ENCODE peak calls at places on chromosomes 6 and 20, in four cellular contexts. R, L, T and G are unnamed samples.

GRCh38 chr20:48823960-48824497 is 3.8 kb downstream of the PREX1 start:
- DNase-seq in R (peak), L (peak), T (no peak), G (peak)

GRCh38 chr6:40295251-40295949 is 291.8 kb downstream of the LRFN2 start:
- DNase-seq in R (no peak), L (no peak), T (no peak), G (no peak)

GRCh38 chr20:48826883-48827771 is 672 bp downstream of the PREX1 start:
- DNase-seq in R (peak), L (peak), T (peak), G (no peak)

GRCh38 chr6:92708945-92709344 is 710.4 kb downstream of the EPHA7 start:
- DNase-seq in R (no peak), L (no peak), T (no peak), G (no peak)

GRCh38 chr20:6492396-6493055 is 275.0 kb upstream of the BMP2 start:
- DNase-seq in R (peak), L (no peak), T (no peak), G (no peak)

GRCh38 chr20:5073154-5074049 is 46.4 kb downstream of the PCNA start:
- DNase-seq in R (peak), L (no peak), T (peak), G (peak)

GRCh38 chr6:122408240-122408639 is 8.8 kb downstream of the HSF2 start:
- DNase-seq in R (no peak), L (no peak), T (no peak), G (no peak)

GRCh38 chr6:54262499-54262898 is 45.7 kb upstream of the TINAG start:
- DNase-seq in R (no peak), L (no peak), T (no peak), G (no peak)

GRCh38 chr6:152532556-152533422 is 104.4 kb downstream of the SYNE1 start:
- DNase-seq in R (no peak), L (no peak), T (no peak), G (no peak)

DNA sequence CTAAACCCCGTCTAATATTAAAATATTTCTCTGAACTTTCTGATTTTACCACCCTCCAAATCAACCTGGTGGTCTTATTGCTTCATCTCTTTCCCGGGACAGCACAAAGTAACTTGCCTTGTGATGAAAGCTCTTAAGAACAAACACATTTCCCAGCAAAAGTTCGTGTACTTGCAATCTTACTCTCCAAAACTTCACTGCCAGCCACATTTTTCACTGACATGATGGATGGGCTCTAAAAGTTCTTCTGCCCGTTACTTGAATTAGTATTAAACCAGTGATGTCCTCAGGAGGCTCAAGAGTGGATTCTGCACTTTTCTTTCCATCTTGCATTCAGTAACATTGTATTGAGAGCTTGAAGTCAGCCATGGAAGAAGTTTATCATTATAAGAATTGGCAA is 731.6 kb upstream of the GJE1 start:
- DNase-seq in R (peak), L (no peak), T (no peak), G (peak)
- H3K4me3 ChIP-seq in R (no peak), L (no peak), T (no peak), G (no peak)

DNA sequence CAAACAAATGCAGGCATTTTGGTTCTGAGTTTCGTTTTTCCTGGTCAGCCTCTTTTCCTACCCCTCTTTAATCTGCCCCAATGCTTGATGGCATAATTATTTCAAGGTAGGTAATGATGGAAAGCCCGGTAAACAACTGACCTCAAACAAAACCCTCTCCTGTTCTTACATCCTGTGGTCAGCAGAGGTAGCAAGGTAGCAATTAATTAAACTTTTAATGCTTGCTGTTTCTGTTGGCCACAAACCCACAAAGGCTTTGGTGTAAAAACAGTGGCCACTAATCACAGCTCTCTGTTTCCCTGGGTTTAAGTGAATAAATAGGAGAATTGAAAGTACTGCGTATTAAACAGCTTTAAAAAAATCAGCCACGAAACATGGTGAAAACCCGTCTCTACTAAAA is 261.5 kb upstream of the SOX4 start:
- DNase-seq in R (no peak), L (no peak), T (no peak), G (no peak)
- TF ChIP-seq CTCF in R (no peak), L (no peak), T (no peak), G (no peak)

GRCh38 chr6:68635412-68635705 is 277 bp downstream of the ADGRB3 start:
- DNase-seq in R (no peak), L (no peak), T (no peak), G (no peak)

GRCh38 chr6:68632620-68633195 is 2.4 kb upstream of the ADGRB3 start:
- DNase-seq in R (no peak), L (no peak), T (no peak), G (no peak)

GRCh38 chr6:68634503-68635411 is at the start of gene ADGRB3:
- DNase-seq in R (peak), L (no peak), T (peak), G (peak)

GRCh38 chr6:68635706-68636513 is 828 bp downstream of the ADGRB3 start:
- DNase-seq in R (peak), L (no peak), T (peak), G (peak)

DNA sequence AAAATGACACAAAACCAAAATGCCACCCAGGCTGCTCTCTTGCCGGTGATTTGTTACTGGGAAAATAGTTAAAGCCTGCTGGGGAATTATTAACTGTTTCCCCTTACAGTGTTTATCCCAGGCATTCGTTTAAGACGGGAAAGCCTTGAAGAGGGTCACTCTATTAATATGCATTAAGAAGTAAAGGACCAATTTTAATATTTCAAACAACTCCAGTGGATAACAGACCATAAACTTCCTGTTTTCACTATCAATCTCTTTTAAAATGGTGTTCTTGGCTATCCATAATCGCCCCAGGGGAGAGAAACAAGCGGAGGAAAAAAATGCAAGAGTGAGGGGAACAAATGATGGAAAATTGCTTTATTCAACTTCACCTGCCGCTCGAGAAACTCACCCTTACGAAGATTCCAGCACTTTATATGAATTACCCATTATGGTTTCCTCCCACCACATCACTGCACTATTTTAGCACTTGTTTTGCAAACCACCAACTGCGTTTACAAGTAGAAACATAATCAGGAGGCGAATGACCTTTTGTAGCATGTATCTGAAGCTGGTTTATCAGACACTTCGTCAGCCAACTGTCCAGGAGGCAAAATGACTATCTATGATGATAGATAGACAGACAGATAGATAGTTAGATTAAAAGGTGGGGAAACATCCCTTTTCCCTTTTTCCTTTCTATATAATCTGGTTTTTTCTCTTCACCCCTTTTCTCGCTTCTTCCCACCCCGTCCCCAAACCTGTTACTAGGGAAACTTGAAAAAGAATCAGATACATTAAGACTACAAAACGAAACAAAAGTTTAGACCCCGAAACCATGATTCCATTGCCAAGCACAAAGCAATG is 1.2 kb upstream of the ADGRB3 start:
- DNase-seq in R (no peak), L (no peak), T (no peak), G (no peak)
- H3K4me3 ChIP-seq in R (peak), L (no peak), T (peak), G (peak)

GRCh38 chr20:38125157-38126056 is 39.7 kb downstream of the TGM2 start:
- DNase-seq in R (peak), L (no peak), T (peak), G (peak)
- TF ChIP-seq CTCF in R (no peak), L (no peak), T (no peak), G (no peak)

GRCh38 chr6:139407718-139408222 is 33.3 kb upstream of the CITED2 start:
- DNase-seq in R (peak), L (no peak), T (no peak), G (peak)

GRCh38 chr6:139406577-139407343 is 32.3 kb upstream of the CITED2 start:
- DNase-seq in R (no peak), L (no peak), T (no peak), G (no peak)

DNA sequence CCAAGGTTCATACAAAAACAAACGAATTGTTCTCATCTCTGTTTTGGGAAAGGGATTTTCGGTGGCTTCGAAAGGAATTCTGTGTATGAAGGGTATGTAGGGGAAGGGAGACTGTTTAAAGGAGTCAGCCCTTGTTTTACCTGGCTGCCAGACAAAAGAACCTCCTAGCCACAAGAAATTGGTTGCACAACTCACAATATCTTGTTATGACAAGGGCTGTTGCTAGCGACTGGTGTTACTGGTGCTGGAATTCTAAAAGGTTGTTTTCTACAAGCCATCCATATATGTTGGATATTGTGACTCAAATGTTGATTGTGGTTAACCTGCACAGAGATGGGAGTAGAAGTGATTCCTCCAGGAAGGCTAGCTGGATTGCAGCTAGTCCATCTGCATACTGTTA is 34.6 kb upstream of the CITED2 start:
- DNase-seq in R (peak), L (no peak), T (no peak), G (peak)
- H3K4me3 ChIP-seq in R (no peak), L (no peak), T (no peak), G (no peak)

DNA sequence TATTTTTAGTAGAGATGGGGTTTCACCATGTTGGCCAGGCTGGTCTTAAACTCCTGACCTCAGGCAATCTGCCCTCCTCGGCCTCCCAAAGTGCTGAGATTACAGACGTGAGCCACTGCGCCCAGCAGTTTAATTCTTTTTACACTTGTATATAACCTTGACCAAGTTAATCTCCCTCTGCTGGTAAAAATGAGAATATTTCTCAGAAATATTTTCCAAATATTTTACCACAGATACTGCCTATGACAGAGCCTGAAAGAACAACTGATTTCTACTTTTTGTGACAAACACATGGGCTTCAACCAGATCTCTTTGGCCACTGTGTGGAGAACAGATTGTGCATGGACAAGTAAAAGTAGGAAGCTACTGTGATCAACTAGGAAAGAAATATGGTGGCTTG is 21.2 kb upstream of the NHSL1 start:
- DNase-seq in R (peak), L (peak), T (no peak), G (peak)
- TF ChIP-seq CTCF in R (peak), L (peak), T (peak), G (peak)

GRCh38 chr6:6686748-6687601 is 98.5 kb downstream of the LY86 start:
- DNase-seq in R (peak), L (peak), T (peak), G (peak)
- H3K4me3 ChIP-seq in R (no peak), L (peak), T (peak), G (no peak)

GRCh38 chr6:87723727-87724078 is 21.7 kb upstream of the AKIRIN2 start:
- DNase-seq in R (no peak), L (no peak), T (no peak), G (no peak)
- TF ChIP-seq CTCF in R (no peak), L (no peak), T (no peak), G (no peak)

GRCh38 chr6:116877743-116878142 is 701 bp downstream of the RFX6 start:
- DNase-seq in R (no peak), L (no peak), T (no peak), G (no peak)

GRCh38 chr6:116881236-116881635 is 4.2 kb downstream of the RFX6 start:
- DNase-seq in R (no peak), L (no peak), T (no peak), G (peak)

GRCh38 chr6:116872771-116873170 is 4.3 kb upstream of the RFX6 start:
- DNase-seq in R (no peak), L (no peak), T (no peak), G (no peak)

GRCh38 chr6:116876107-116876506 is 935 bp upstream of the RFX6 start:
- DNase-seq in R (no peak), L (no peak), T (no peak), G (no peak)

DNA sequence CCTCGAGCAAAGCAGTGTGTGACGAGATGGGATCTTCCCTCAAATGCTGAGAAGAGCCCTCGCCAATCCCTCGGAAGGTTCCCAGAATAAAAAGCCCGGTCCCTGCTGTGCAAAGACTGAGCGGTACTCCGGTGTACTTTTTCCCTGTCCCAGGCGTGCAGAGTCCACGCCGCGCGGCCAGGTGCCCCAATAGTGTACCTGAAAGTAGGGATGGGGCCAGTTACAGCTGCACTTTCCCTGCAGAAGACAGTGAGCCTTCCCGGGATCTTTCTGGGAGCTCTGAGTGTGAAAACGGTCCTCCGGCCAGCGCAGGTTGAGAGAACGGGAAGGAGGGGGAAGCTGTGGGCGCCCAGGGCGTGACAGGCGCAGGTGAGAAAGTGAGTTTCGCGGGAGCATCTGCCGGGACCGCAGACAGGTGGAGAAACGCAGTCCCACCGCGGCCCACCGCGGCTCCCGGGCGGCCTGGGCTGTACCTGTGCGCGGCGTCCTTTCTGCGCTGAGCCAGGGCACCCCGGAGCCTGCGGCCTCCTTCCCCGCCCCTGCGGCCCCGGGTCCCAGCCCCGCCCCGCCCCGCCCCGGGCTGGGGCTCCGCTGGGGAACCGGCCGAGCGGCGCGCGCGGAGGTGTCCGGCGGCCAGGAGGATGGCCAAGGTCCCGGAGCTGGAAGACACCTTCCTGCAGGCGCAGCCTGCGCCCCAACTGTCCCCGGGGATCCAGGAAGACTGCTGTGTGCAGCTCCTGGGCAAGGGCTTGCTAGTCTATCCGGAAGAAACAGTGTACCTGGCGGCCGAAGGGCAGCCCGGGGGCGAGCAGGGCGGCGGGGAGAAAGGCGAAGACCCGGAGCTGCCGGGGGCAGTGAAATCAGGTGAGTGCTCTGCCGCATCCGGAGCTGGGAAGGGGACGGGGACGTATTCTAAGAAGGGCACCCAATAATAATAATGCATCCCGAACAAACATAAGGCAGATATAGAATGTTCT is at the start of gene RFX6:
- DNase-seq in R (no peak), L (no peak), T (peak), G (no peak)
- H3K4me3 ChIP-seq in R (peak), L (no peak), T (peak), G (no peak)